ENCODE peak calls at places on chromosomes 16 and 17, in four cellular contexts. A is fibroblast of lung; N is CD8-positive, alpha-beta T cell; O is A549. Y is an unnamed sample.
A peak's percentile ranks its signal among the peaks of the same experiment; 100 is the strongest.

GRCh38 chr17:45440161-45440859 is 7.6 kb upstream of the ARHGAP27 start:
- DNase-seq in A (peak; percentile 36), O (peak; percentile 59), N (no peak), Y (no peak)

GRCh38 chr16:81713796-81714195 is 65.3 kb upstream of the PLCG2 start:
- DNase-seq in O (no peak), A (no peak), N (no peak), Y (no peak)

GRCh38 chr17:47789611-47790520 is 31.7 kb downstream of the OSBPL7 start:
- DNase-seq in O (peak; percentile 79), A (peak; percentile 44), N (peak; percentile 43), Y (no peak)

GRCh38 chr16:53999841-54000240 is 286.7 kb downstream of the IRX3 start:
- DNase-seq in N (no peak), A (peak; percentile 46), O (no peak), Y (no peak)

GRCh38 chr16:19718624-19718965 is 524 bp downstream of the IQCK start:
- DNase-seq in A (peak; percentile 18), N (no peak), O (no peak), Y (no peak)

GRCh38 chr16:3149630-3150345 is 15.0 kb downstream of the ZNF213 start:
- DNase-seq in O (peak; percentile 83), A (peak; percentile 61), N (peak; percentile 66), Y (no peak)

GRCh38 chr16:67915831-67916723 is 15.6 kb downstream of the CTRL start:
- DNase-seq in O (no peak), N (no peak), A (no peak), Y (no peak)

GRCh38 chr17:39485555-39485954 is 24.3 kb downstream of the CDK12 start:
- DNase-seq in A (peak; percentile 80), O (peak; percentile 84), N (no peak), Y (no peak)

GRCh38 chr17:42928714-42929496 is 28.3 kb downstream of the G6PC1 start:
- DNase-seq in A (peak; percentile 90), O (peak; percentile 93), N (no peak), Y (no peak)

GRCh38 chr17:21129023-21129681 is 2.4 kb downstream of the DHRS7B start:
- DNase-seq in O (peak; percentile 67), N (no peak), A (peak; percentile 72), Y (no peak)

GRCh38 chr17:82435601-82436583 is 14.7 kb downstream of the CYBC1 start:
- DNase-seq in A (no peak), O (no peak), N (no peak), Y (no peak)

GRCh38 chr17:17447264-17447663 is 29.5 kb upstream of the MED9 start:
- DNase-seq in O (peak; percentile 25), N (no peak), A (no peak), Y (no peak)

GRCh38 chr17:82151106-82151957 is 53.3 kb upstream of the FASN start:
- DNase-seq in N (no peak), A (no peak), O (no peak), Y (no peak)

GRCh38 chr17:75266315-75267145 is 4.5 kb downstream of the MIF4GD start:
- DNase-seq in N (no peak), A (no peak), O (no peak), Y (no peak)

GRCh38 chr17:2214047-2214717 is 89.4 kb downstream of the SMG6 start:
- DNase-seq in N (no peak), A (peak; percentile 91), O (no peak), Y (no peak)

GRCh38 chr17:77011173-77012011 is 129.4 kb upstream of the SEC14L1 start:
- DNase-seq in A (peak; percentile 62), O (peak; percentile 65), N (peak; percentile 48), Y (no peak)

GRCh38 chr16:20673882-20674683 is 23.4 kb downstream of the ACSM1 start:
- DNase-seq in A (no peak), O (no peak), N (no peak), Y (no peak)

GRCh38 chr16:85944572-85945423 is 45.8 kb downstream of the IRF8 start:
- DNase-seq in O (no peak), A (no peak), N (no peak), Y (no peak)

GRCh38 chr17:7940743-7941142 is 8.7 kb downstream of the CNTROB start:
- DNase-seq in N (no peak), A (no peak), O (no peak), Y (no peak)

GRCh38 chr16:76265434-76266045 is 11.7 kb upstream of the CNTNAP4 start:
- DNase-seq in N (no peak), A (peak; percentile 30), O (peak; percentile 27), Y (no peak)

GRCh38 chr16:140175-140857 is 1.8 kb upstream of the NPRL3 start:
- DNase-seq in O (no peak), A (no peak), N (no peak), Y (no peak)

GRCh38 chr16:58421529-58421928 is 29.3 kb downstream of the GINS3 start:
- DNase-seq in A (no peak), O (no peak), N (no peak), Y (no peak)

GRCh38 chr17:40563371-40564052 is 1.8 kb downstream of the CCR7 start:
- DNase-seq in O (no peak), N (peak; percentile 62), A (no peak), Y (no peak)

GRCh38 chr16:15643453-15644305 is 725 bp upstream of the MARF1 start:
- DNase-seq in A (peak; percentile 79), N (no peak), O (peak; percentile 74), Y (no peak)

GRCh38 chr16:52548261-52549010 is 1.5 kb upstream of the TOX3 start:
- DNase-seq in O (no peak), A (no peak), N (no peak), Y (no peak)

GRCh38 chr16:52467753-52468152 is 79.2 kb downstream of the TOX3 start:
- DNase-seq in O (no peak), A (no peak), N (no peak), Y (no peak)

GRCh38 chr17:81328489-81328888 is 33.4 kb upstream of the SLC38A10 start:
- DNase-seq in O (no peak), N (no peak), A (no peak), Y (no peak)

GRCh38 chr16:1820973-1821290 is 5.7 kb downstream of the HAGH start:
- DNase-seq in O (no peak), A (no peak), N (no peak), Y (no peak)

GRCh38 chr16:3832669-3833068 is 47.8 kb downstream of the CREBBP start:
- DNase-seq in O (no peak), A (no peak), N (no peak), Y (no peak)

DNA sequence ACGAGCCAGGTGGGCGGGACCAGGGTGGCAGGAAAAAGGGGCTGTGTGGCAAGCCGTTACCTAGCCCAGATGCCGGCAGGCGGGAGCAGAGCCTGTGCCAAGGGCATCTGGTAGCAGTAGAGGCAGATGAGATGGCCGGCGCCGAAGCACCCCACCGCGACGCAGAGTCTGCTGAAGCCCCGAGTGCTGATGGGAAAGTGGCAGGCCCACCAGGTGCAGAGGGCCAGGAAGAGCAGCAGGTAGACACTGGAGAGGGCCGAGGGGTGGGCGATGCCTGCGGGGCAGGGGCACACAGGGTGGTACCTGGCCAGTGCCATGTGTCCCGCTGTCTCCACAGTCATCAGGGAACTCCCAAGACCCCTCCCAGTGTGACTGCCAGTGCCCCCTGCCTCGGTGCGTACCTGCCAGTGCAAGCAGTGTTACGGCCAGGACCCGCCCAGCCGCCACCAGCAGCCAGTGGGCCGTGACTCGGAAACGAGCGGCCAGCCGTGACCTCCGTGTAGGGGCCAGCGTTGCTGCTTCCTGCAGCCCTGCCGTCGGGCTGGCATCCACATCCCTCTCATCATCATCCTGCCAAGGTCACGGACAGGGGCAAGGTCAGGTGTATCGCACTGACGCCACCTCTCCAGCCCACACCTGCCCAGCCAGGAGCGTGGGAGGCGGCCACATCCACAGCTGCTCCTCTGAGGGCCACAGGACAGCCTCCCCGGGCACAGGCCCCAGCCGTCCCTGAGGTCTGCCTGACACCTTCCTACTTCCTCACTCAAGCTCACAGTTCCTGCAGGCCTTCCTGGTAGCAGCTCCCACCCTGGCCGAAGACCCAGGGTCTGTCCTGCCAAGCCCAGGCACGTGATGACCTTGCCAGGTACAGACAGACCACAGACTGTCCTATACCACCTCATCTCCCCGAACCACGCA is 32.1 kb downstream of the CTU2 start:
- DNase-seq in A (no peak), O (no peak), N (no peak), Y (no peak)
- H3K27ac ChIP-seq in A (no peak overlapping the region), O (no peak overlapping the region), N (no peak overlapping the region), Y (peak overlapping the region; percentile 81)

GRCh38 chr17:73713136-73713535 is 68.9 kb upstream of the SDK2 start:
- DNase-seq in A (no peak), N (no peak), O (no peak), Y (no peak)
- TF ChIP-seq CTCF in A (no peak), N (no peak), O (no peak), Y (no peak)

GRCh38 chr16:56294599-56294998 is 103.3 kb downstream of the GNAO1 start:
- DNase-seq in O (no peak), N (no peak), A (peak; percentile 24), Y (no peak)

GRCh38 chr16:56294014-56294413 is 102.7 kb downstream of the GNAO1 start:
- DNase-seq in N (no peak), A (no peak), O (no peak), Y (no peak)

GRCh38 chr16:56295739-56296527 is 104.6 kb downstream of the GNAO1 start:
- DNase-seq in O (no peak), N (no peak), A (no peak), Y (no peak)

GRCh38 chr16:56297684-56298083 is 106.4 kb downstream of the GNAO1 start:
- DNase-seq in A (no peak), O (no peak), N (no peak), Y (no peak)

DNA sequence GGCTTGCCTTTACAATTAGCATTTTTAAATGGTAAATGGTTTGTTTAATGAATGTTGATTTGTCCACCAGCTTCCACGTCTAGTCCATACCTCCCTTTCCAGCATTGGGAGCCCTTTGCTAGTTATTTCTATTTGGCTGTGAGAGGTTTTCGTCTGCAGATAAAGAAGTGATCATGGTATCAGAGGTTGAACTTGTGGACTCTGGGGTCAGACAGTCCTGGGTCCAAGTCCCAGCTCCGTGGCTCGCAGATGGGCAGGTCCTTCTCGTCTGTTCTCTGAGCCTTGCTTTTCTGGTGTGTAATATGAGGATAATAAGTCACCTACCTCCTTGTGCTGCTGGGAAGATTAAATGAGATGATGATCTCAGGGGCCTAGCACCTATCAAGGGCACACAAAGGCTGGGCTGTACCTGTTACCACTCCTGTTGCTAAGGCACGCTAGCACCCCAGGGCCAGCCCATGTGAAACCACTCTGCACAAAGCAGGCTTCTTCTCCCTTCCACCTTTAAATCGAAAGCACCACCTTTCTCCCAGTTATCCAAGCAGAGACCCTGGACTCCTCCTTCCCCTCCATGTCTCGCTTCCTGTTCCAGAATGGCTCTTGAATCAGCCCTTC is 103.9 kb downstream of the GNAO1 start:
- DNase-seq in A (no peak), O (no peak), N (no peak), Y (no peak)
- H3K27ac ChIP-seq in A (no peak overlapping the region), O (no peak overlapping the region), N (no peak overlapping the region), Y (no peak overlapping the region)

DNA sequence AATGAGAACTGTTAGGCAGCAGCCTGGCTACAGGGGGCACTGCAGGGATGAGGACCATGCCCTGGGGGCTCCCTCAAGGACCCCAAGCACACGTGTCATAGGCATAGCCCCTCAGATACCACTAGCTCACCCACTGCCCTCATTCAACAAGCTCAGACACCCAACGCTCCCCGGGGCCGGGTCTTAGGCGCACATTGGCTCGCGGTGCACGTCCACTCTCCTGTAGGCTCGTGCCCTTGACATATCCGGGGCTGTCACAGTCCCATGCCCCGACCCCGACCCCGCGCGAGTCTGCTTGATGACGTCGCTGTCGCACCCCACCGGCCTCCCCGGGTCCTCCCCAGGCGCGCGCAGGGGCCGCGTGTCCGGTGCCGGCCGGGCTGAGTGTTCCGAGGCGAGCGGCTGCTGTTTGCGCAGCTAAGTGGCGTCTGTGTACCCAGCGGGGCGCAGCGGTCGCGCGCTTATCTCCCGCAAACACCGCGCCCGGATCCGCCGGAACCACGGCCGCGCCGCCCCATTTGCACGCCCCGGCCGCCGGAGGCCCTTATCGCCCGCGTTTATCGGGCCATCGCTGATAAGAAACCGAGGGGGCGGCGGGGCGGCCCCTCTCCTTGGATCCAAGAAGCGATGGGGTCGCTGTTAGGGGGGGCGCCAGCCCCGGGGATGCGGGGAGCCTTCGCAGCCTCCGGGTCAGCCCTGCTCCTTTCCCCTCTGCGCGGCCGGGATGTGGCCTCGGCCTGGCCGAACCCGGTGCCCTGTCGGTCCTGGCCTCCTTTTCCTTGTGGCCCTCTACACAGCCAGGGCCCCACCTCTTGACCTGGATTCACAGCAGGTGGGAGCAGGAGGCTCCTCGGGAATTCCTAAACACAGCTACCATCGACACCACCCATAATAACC is 20.7 kb upstream of the NAGS start:
- DNase-seq in N (no peak), A (no peak), O (peak; percentile 34), Y (no peak)
- TF ChIP-seq CTCF in N (no peak), A (peak; percentile 53), O (peak; percentile 53), Y (no peak)

Y was measured in esophagus squamous epithelium.